ENCODE peak calls at places on chromosomes 11 and 22, in nine cellular contexts. One of them, this sample, is unnamed.

GRCh38 chr22:20904980-20905355 is 12.2 kb upstream of the CRKL start:
- DNase-seq in endothelial cell: no peak
- DNase-seq in OCI-LY7: no peak
- DNase-seq in dermis blood vessel endothelial cell: no peak
- DNase-seq in LoVo: no peak
- DNase-seq in DMS153: no peak
- DNase-seq in fibroblast of the aortic adventitia: no peak
- DNase-seq in activated CD4-positive, alpha-beta T cell treated with anti-CD3 and anti-CD28 coated beads for 24 hours: no peak
- DNase-seq in stimulated activated CD4-positive, alpha-beta T cell treated with anti-CD3 and anti-CD28 coated beads, Interleukin-12 subunit alpha, Interleukin-12 subunit beta, amount 100 ng/mL, for 4 hours: no peak
- DNase-seq in this sample: no peak

GRCh38 chr11:75150879-75151278 is at the start of gene SLCO2B1:
- DNase-seq in LoVo: no peak
- DNase-seq in fibroblast of the aortic adventitia: no peak
- DNase-seq in endothelial cell: no peak
- DNase-seq in dermis blood vessel endothelial cell: peak; percentile 18
- DNase-seq in OCI-LY7: no peak
- DNase-seq in stimulated activated CD4-positive, alpha-beta T cell treated with anti-CD3 and anti-CD28 coated beads, Interleukin-12 subunit alpha, Interleukin-12 subunit beta, amount 100 ng/mL, for 4 hours: no peak
- DNase-seq in DMS153: no peak
- DNase-seq in activated CD4-positive, alpha-beta T cell treated with anti-CD3 and anti-CD28 coated beads for 24 hours: no peak
- DNase-seq in this sample: no peak

GRCh38 chr11:117515892-117516291 is 188.2 kb downstream of the CEP164 start:
- DNase-seq in LoVo: no peak
- DNase-seq in activated CD4-positive, alpha-beta T cell treated with anti-CD3 and anti-CD28 coated beads for 24 hours: no peak
- DNase-seq in DMS153: no peak
- DNase-seq in dermis blood vessel endothelial cell: no peak
- DNase-seq in endothelial cell: no peak
- DNase-seq in fibroblast of the aortic adventitia: no peak
- DNase-seq in stimulated activated CD4-positive, alpha-beta T cell treated with anti-CD3 and anti-CD28 coated beads, Interleukin-12 subunit alpha, Interleukin-12 subunit beta, amount 100 ng/mL, for 4 hours: no peak
- DNase-seq in OCI-LY7: no peak
- DNase-seq in this sample: no peak

GRCh38 chr11:11909727-11910126 is 68.0 kb downstream of the USP47 start:
- DNase-seq in endothelial cell: no peak
- DNase-seq in dermis blood vessel endothelial cell: no peak
- DNase-seq in activated CD4-positive, alpha-beta T cell treated with anti-CD3 and anti-CD28 coated beads for 24 hours: no peak
- DNase-seq in stimulated activated CD4-positive, alpha-beta T cell treated with anti-CD3 and anti-CD28 coated beads, Interleukin-12 subunit alpha, Interleukin-12 subunit beta, amount 100 ng/mL, for 4 hours: no peak
- DNase-seq in DMS153: no peak
- DNase-seq in LoVo: no peak
- DNase-seq in fibroblast of the aortic adventitia: peak; percentile 66
- DNase-seq in OCI-LY7: no peak
- DNase-seq in this sample: no peak

GRCh38 chr11:60634151-60634550 is 65.3 kb upstream of the MS4A8 start:
- DNase-seq in fibroblast of the aortic adventitia: no peak
- DNase-seq in OCI-LY7: peak; percentile 58
- DNase-seq in endothelial cell: peak; percentile 27
- DNase-seq in dermis blood vessel endothelial cell: peak; percentile 36
- DNase-seq in activated CD4-positive, alpha-beta T cell treated with anti-CD3 and anti-CD28 coated beads for 24 hours: no peak
- DNase-seq in DMS153: no peak
- DNase-seq in stimulated activated CD4-positive, alpha-beta T cell treated with anti-CD3 and anti-CD28 coated beads, Interleukin-12 subunit alpha, Interleukin-12 subunit beta, amount 100 ng/mL, for 4 hours: no peak
- DNase-seq in LoVo: no peak
- DNase-seq in this sample: peak; percentile 43

GRCh38 chr22:43289976-43290663 is 53.1 kb downstream of the SCUBE1 start:
- DNase-seq in DMS153: no peak
- DNase-seq in stimulated activated CD4-positive, alpha-beta T cell treated with anti-CD3 and anti-CD28 coated beads, Interleukin-12 subunit alpha, Interleukin-12 subunit beta, amount 100 ng/mL, for 4 hours: no peak
- DNase-seq in fibroblast of the aortic adventitia: peak; percentile 33
- DNase-seq in LoVo: no peak
- DNase-seq in OCI-LY7: no peak
- DNase-seq in endothelial cell: no peak
- DNase-seq in dermis blood vessel endothelial cell: no peak
- DNase-seq in activated CD4-positive, alpha-beta T cell treated with anti-CD3 and anti-CD28 coated beads for 24 hours: no peak
- DNase-seq in this sample: no peak

GRCh38 chr11:7591107-7591894 is 77.5 kb downstream of the PPFIBP2 start:
- DNase-seq in stimulated activated CD4-positive, alpha-beta T cell treated with anti-CD3 and anti-CD28 coated beads, Interleukin-12 subunit alpha, Interleukin-12 subunit beta, amount 100 ng/mL, for 4 hours: no peak
- DNase-seq in fibroblast of the aortic adventitia: no peak
- DNase-seq in dermis blood vessel endothelial cell: no peak
- DNase-seq in LoVo: no peak
- DNase-seq in DMS153: no peak
- DNase-seq in activated CD4-positive, alpha-beta T cell treated with anti-CD3 and anti-CD28 coated beads for 24 hours: no peak
- DNase-seq in endothelial cell: no peak
- DNase-seq in OCI-LY7: no peak
- DNase-seq in this sample: no peak

GRCh38 chr11:61912530-61912898 is 4.9 kb downstream of the RAB3IL1 start:
- DNase-seq in activated CD4-positive, alpha-beta T cell treated with anti-CD3 and anti-CD28 coated beads for 24 hours: no peak
- DNase-seq in OCI-LY7: no peak
- DNase-seq in stimulated activated CD4-positive, alpha-beta T cell treated with anti-CD3 and anti-CD28 coated beads, Interleukin-12 subunit alpha, Interleukin-12 subunit beta, amount 100 ng/mL, for 4 hours: no peak
- DNase-seq in LoVo: no peak
- DNase-seq in DMS153: no peak
- DNase-seq in fibroblast of the aortic adventitia: no peak
- DNase-seq in endothelial cell: no peak
- DNase-seq in dermis blood vessel endothelial cell: no peak
- DNase-seq in this sample: no peak

GRCh38 chr11:69067200-69067599 is 18.5 kb downstream of the TPCN2 start:
- DNase-seq in fibroblast of the aortic adventitia: no peak
- DNase-seq in LoVo: no peak
- DNase-seq in activated CD4-positive, alpha-beta T cell treated with anti-CD3 and anti-CD28 coated beads for 24 hours: no peak
- DNase-seq in endothelial cell: no peak
- DNase-seq in OCI-LY7: no peak
- DNase-seq in DMS153: no peak
- DNase-seq in dermis blood vessel endothelial cell: no peak
- DNase-seq in stimulated activated CD4-positive, alpha-beta T cell treated with anti-CD3 and anti-CD28 coated beads, Interleukin-12 subunit alpha, Interleukin-12 subunit beta, amount 100 ng/mL, for 4 hours: no peak
- DNase-seq in this sample: no peak

GRCh38 chr11:14622241-14622954 is 21.2 kb upstream of the PDE3B start:
- DNase-seq in dermis blood vessel endothelial cell: no peak
- DNase-seq in LoVo: no peak
- DNase-seq in stimulated activated CD4-positive, alpha-beta T cell treated with anti-CD3 and anti-CD28 coated beads, Interleukin-12 subunit alpha, Interleukin-12 subunit beta, amount 100 ng/mL, for 4 hours: no peak
- DNase-seq in DMS153: no peak
- DNase-seq in fibroblast of the aortic adventitia: no peak
- DNase-seq in OCI-LY7: no peak
- DNase-seq in activated CD4-positive, alpha-beta T cell treated with anti-CD3 and anti-CD28 coated beads for 24 hours: no peak
- DNase-seq in endothelial cell: no peak
- DNase-seq in this sample: no peak

GRCh38 chr11:115128226-115128625 is 376.0 kb downstream of the CADM1 start:
- DNase-seq in OCI-LY7: no peak
- DNase-seq in stimulated activated CD4-positive, alpha-beta T cell treated with anti-CD3 and anti-CD28 coated beads, Interleukin-12 subunit alpha, Interleukin-12 subunit beta, amount 100 ng/mL, for 4 hours: no peak
- DNase-seq in fibroblast of the aortic adventitia: no peak
- DNase-seq in activated CD4-positive, alpha-beta T cell treated with anti-CD3 and anti-CD28 coated beads for 24 hours: no peak
- DNase-seq in dermis blood vessel endothelial cell: no peak
- DNase-seq in endothelial cell: no peak
- DNase-seq in DMS153: no peak
- DNase-seq in LoVo: no peak
- DNase-seq in this sample: no peak

GRCh38 chr11:111303476-111303875 is 5.1 kb downstream of the POU2AF3 start:
- DNase-seq in activated CD4-positive, alpha-beta T cell treated with anti-CD3 and anti-CD28 coated beads for 24 hours: no peak
- DNase-seq in DMS153: peak; percentile 94
- DNase-seq in LoVo: peak; percentile 39
- DNase-seq in dermis blood vessel endothelial cell: no peak
- DNase-seq in stimulated activated CD4-positive, alpha-beta T cell treated with anti-CD3 and anti-CD28 coated beads, Interleukin-12 subunit alpha, Interleukin-12 subunit beta, amount 100 ng/mL, for 4 hours: no peak
- DNase-seq in OCI-LY7: peak; percentile 18
- DNase-seq in endothelial cell: no peak
- DNase-seq in fibroblast of the aortic adventitia: peak; percentile 53
- DNase-seq in this sample: no peak

GRCh38 chr11:46001427-46002049 is 79.1 kb downstream of the LARGE2 start:
- DNase-seq in DMS153: no peak
- DNase-seq in endothelial cell: no peak
- DNase-seq in activated CD4-positive, alpha-beta T cell treated with anti-CD3 and anti-CD28 coated beads for 24 hours: no peak
- DNase-seq in OCI-LY7: no peak
- DNase-seq in LoVo: no peak
- DNase-seq in stimulated activated CD4-positive, alpha-beta T cell treated with anti-CD3 and anti-CD28 coated beads, Interleukin-12 subunit alpha, Interleukin-12 subunit beta, amount 100 ng/mL, for 4 hours: no peak
- DNase-seq in dermis blood vessel endothelial cell: peak; percentile 56
- DNase-seq in fibroblast of the aortic adventitia: peak; percentile 67
- DNase-seq in this sample: peak; percentile 4

GRCh38 chr22:31199187-31199586 is 12.9 kb upstream of the LIMK2 start:
- DNase-seq in OCI-LY7: no peak
- DNase-seq in stimulated activated CD4-positive, alpha-beta T cell treated with anti-CD3 and anti-CD28 coated beads, Interleukin-12 subunit alpha, Interleukin-12 subunit beta, amount 100 ng/mL, for 4 hours: no peak
- DNase-seq in activated CD4-positive, alpha-beta T cell treated with anti-CD3 and anti-CD28 coated beads for 24 hours: no peak
- DNase-seq in fibroblast of the aortic adventitia: no peak
- DNase-seq in DMS153: no peak
- DNase-seq in dermis blood vessel endothelial cell: peak; percentile 52
- DNase-seq in LoVo: no peak
- DNase-seq in endothelial cell: no peak
- DNase-seq in this sample: no peak

GRCh38 chr22:39715778-39716495 is 145.4 kb downstream of the CACNA1I start:
- DNase-seq in LoVo: no peak
- DNase-seq in stimulated activated CD4-positive, alpha-beta T cell treated with anti-CD3 and anti-CD28 coated beads, Interleukin-12 subunit alpha, Interleukin-12 subunit beta, amount 100 ng/mL, for 4 hours: no peak
- DNase-seq in fibroblast of the aortic adventitia: no peak
- DNase-seq in OCI-LY7: no peak
- DNase-seq in endothelial cell: no peak
- DNase-seq in activated CD4-positive, alpha-beta T cell treated with anti-CD3 and anti-CD28 coated beads for 24 hours: no peak
- DNase-seq in dermis blood vessel endothelial cell: no peak
- DNase-seq in DMS153: no peak
- DNase-seq in this sample: no peak

GRCh38 chr11:563812-564578 is 3.2 kb downstream of the RASSF7 start:
- DNase-seq in OCI-LY7: no peak
- DNase-seq in dermis blood vessel endothelial cell: no peak
- DNase-seq in DMS153: no peak
- DNase-seq in fibroblast of the aortic adventitia: no peak
- DNase-seq in endothelial cell: no peak
- DNase-seq in activated CD4-positive, alpha-beta T cell treated with anti-CD3 and anti-CD28 coated beads for 24 hours: no peak
- DNase-seq in LoVo: no peak
- DNase-seq in stimulated activated CD4-positive, alpha-beta T cell treated with anti-CD3 and anti-CD28 coated beads, Interleukin-12 subunit alpha, Interleukin-12 subunit beta, amount 100 ng/mL, for 4 hours: no peak
- DNase-seq in this sample: no peak

GRCh38 chr11:76152741-76153608 is 53.3 kb downstream of the WNT11 start:
- DNase-seq in OCI-LY7: peak; percentile 82
- DNase-seq in activated CD4-positive, alpha-beta T cell treated with anti-CD3 and anti-CD28 coated beads for 24 hours: no peak
- DNase-seq in DMS153: peak; percentile 27
- DNase-seq in fibroblast of the aortic adventitia: no peak
- DNase-seq in dermis blood vessel endothelial cell: peak; percentile 15
- DNase-seq in LoVo: no peak
- DNase-seq in endothelial cell: no peak
- DNase-seq in stimulated activated CD4-positive, alpha-beta T cell treated with anti-CD3 and anti-CD28 coated beads, Interleukin-12 subunit alpha, Interleukin-12 subunit beta, amount 100 ng/mL, for 4 hours: no peak
- DNase-seq in this sample: no peak

GRCh38 chr11:44484211-44484610 is 81.3 kb upstream of the CD82 start:
- DNase-seq in endothelial cell: peak; percentile 49
- DNase-seq in activated CD4-positive, alpha-beta T cell treated with anti-CD3 and anti-CD28 coated beads for 24 hours: no peak
- DNase-seq in LoVo: no peak
- DNase-seq in stimulated activated CD4-positive, alpha-beta T cell treated with anti-CD3 and anti-CD28 coated beads, Interleukin-12 subunit alpha, Interleukin-12 subunit beta, amount 100 ng/mL, for 4 hours: no peak
- DNase-seq in dermis blood vessel endothelial cell: peak; percentile 48
- DNase-seq in fibroblast of the aortic adventitia: peak; percentile 7
- DNase-seq in OCI-LY7: peak; percentile 1
- DNase-seq in DMS153: no peak
- DNase-seq in this sample: peak; percentile 57

GRCh38 chr22:43293259-43293658 is 49.9 kb downstream of the SCUBE1 start:
- DNase-seq in stimulated activated CD4-positive, alpha-beta T cell treated with anti-CD3 and anti-CD28 coated beads, Interleukin-12 subunit alpha, Interleukin-12 subunit beta, amount 100 ng/mL, for 4 hours: no peak
- DNase-seq in LoVo: no peak
- DNase-seq in DMS153: peak; percentile 48
- DNase-seq in dermis blood vessel endothelial cell: no peak
- DNase-seq in activated CD4-positive, alpha-beta T cell treated with anti-CD3 and anti-CD28 coated beads for 24 hours: no peak
- DNase-seq in endothelial cell: no peak
- DNase-seq in fibroblast of the aortic adventitia: no peak
- DNase-seq in OCI-LY7: no peak
- DNase-seq in this sample: no peak

GRCh38 chr22:44664149-44664548 is 37.9 kb upstream of the PRR5 start:
- DNase-seq in fibroblast of the aortic adventitia: no peak
- DNase-seq in LoVo: no peak
- DNase-seq in activated CD4-positive, alpha-beta T cell treated with anti-CD3 and anti-CD28 coated beads for 24 hours: no peak
- DNase-seq in OCI-LY7: no peak
- DNase-seq in dermis blood vessel endothelial cell: peak; percentile 74
- DNase-seq in DMS153: no peak
- DNase-seq in endothelial cell: no peak
- DNase-seq in stimulated activated CD4-positive, alpha-beta T cell treated with anti-CD3 and anti-CD28 coated beads, Interleukin-12 subunit alpha, Interleukin-12 subunit beta, amount 100 ng/mL, for 4 hours: peak; percentile 15
- DNase-seq in this sample: peak; percentile 41

GRCh38 chr11:132137981-132138313 is 767.5 kb downstream of the NTM start:
- DNase-seq in activated CD4-positive, alpha-beta T cell treated with anti-CD3 and anti-CD28 coated beads for 24 hours: no peak
- DNase-seq in dermis blood vessel endothelial cell: no peak
- DNase-seq in endothelial cell: no peak
- DNase-seq in fibroblast of the aortic adventitia: no peak
- DNase-seq in LoVo: no peak
- DNase-seq in OCI-LY7: no peak
- DNase-seq in stimulated activated CD4-positive, alpha-beta T cell treated with anti-CD3 and anti-CD28 coated beads, Interleukin-12 subunit alpha, Interleukin-12 subunit beta, amount 100 ng/mL, for 4 hours: no peak
- DNase-seq in DMS153: no peak
- DNase-seq in this sample: no peak

This sample was measured in SK-MEL-5.